ENCODE peak calls at places on chromosome 5, in five cellular contexts. Z is HFFc6; G is activated CD4-positive, alpha-beta T cell treated with anti-CD3 and anti-CD28 coated beads, Interleukin-2, amount 50 U/mL, for 48 hours; D is neural crest cell; E is GM04504. P is an unnamed sample.

GRCh38 chr5:16461782-16462181 is 3.8 kb downstream of the ZNF622 start:
- DNase-seq in E (peak), D (no peak), G (no peak), Z (peak), P (no peak)

GRCh38 chr5:81268797-81269196 is 32.6 kb upstream of the ZCCHC9 start:
- DNase-seq in E (peak), D (no peak), G (no peak), Z (peak), P (no peak)

GRCh38 chr5:131536211-131536826 is 98.7 kb downstream of the RAPGEF6 start:
- DNase-seq in D (no peak), E (no peak), Z (no peak), G (no peak), P (no peak)

GRCh38 chr5:180314106-180314505 is 22.2 kb upstream of the MAPK9 start:
- DNase-seq in Z (no peak), G (no peak), E (no peak), D (no peak), P (no peak)

GRCh38 chr5:163915481-163915961 is 410.1 kb downstream of the MAT2B start:
- DNase-seq in G (no peak), Z (no peak), E (no peak), D (no peak), P (no peak)

GRCh38 chr5:392431-392988 is 50.5 kb upstream of the EXOC3 start:
- DNase-seq in D (no peak), Z (no peak), G (peak), E (no peak), P (no peak)

GRCh38 chr5:173547579-173547978 is 68.9 kb downstream of the BOD1 start:
- DNase-seq in G (no peak), Z (no peak), E (no peak), D (no peak), P (no peak)

GRCh38 chr5:28301676-28302075 is 1263.3 kb upstream of the CDH9 start:
- DNase-seq in D (no peak), G (no peak), Z (no peak), E (no peak), P (no peak)

GRCh38 chr5:77101298-77101697 is 14.2 kb upstream of the ZBED3 start:
- DNase-seq in G (no peak), Z (peak), E (peak), D (no peak), P (no peak)

GRCh38 chr5:179154991-179155955 is 95.1 kb downstream of the ZNF354C start:
- DNase-seq in G (no peak), Z (no peak), E (no peak), D (no peak), P (no peak)

GRCh38 chr5:23506329-23507236 is 826 bp upstream of the PRDM9 start:
- DNase-seq in G (no peak), E (no peak), Z (no peak), D (peak), P (peak)

GRCh38 chr5:92421937-92422336 is 1038.8 kb upstream of the ARRDC3 start:
- DNase-seq in D (no peak), Z (no peak), G (no peak), E (no peak), P (no peak)

GRCh38 chr5:173256800-173257199 is 21.8 kb upstream of the NKX2-5 start:
- DNase-seq in E (no peak), Z (no peak), G (no peak), D (no peak), P (no peak)

GRCh38 chr5:7518947-7519560 is 123.1 kb downstream of the ADCY2 start:
- DNase-seq in E (no peak), Z (no peak), D (no peak), G (no peak), P (no peak)

P was measured in HuH-7.5.